ENCODE peak calls at places on chromosomes 3 and 15, in nine cellular contexts. One of them, this sample, is unnamed.

GRCh38 chr3:15498461-15499214 is 22.9 kb downstream of the COLQ start:
- DNase-seq in NT2/D1: no peak
- DNase-seq in lower leg skin: peak; percentile 83
- DNase-seq in astrocyte: no peak
- DNase-seq in GM12891: no peak
- DNase-seq in GM04504: peak; percentile 13
- DNase-seq in AG04450: no peak
- DNase-seq in A549: no peak
- DNase-seq in brain microvascular endothelial cell: no peak
- DNase-seq in this sample: no peak

GRCh38 chr15:37102315-37103021 is 2.1 kb upstream of the MEIS2 start:
- DNase-seq in NT2/D1: no peak
- DNase-seq in lower leg skin: no peak
- DNase-seq in astrocyte: no peak
- DNase-seq in GM12891: no peak
- DNase-seq in GM04504: no peak
- DNase-seq in AG04450: no peak
- DNase-seq in A549: peak; percentile 21
- DNase-seq in brain microvascular endothelial cell: no peak
- DNase-seq in this sample: peak; percentile 53

GRCh38 chr3:122398920-122399319 is 14.9 kb downstream of the FAM162A start:
- DNase-seq in NT2/D1: no peak
- DNase-seq in lower leg skin: no peak
- DNase-seq in astrocyte: no peak
- DNase-seq in GM12891: no peak
- DNase-seq in GM04504: no peak
- DNase-seq in AG04450: no peak
- DNase-seq in A549: no peak
- DNase-seq in brain microvascular endothelial cell: no peak
- DNase-seq in this sample: no peak

GRCh38 chr3:59772416-59773408 is 722.9 kb upstream of the CFAP20DC start:
- DNase-seq in NT2/D1: no peak
- DNase-seq in lower leg skin: no peak
- DNase-seq in astrocyte: no peak
- DNase-seq in GM12891: no peak
- DNase-seq in GM04504: no peak
- DNase-seq in AG04450: no peak
- DNase-seq in A549: no peak
- DNase-seq in brain microvascular endothelial cell: no peak
- DNase-seq in this sample: no peak

GRCh38 chr15:57167821-57168395 is 208.4 kb upstream of the CGNL1 start:
- DNase-seq in NT2/D1: no peak
- DNase-seq in lower leg skin: no peak
- DNase-seq in astrocyte: peak; percentile 40
- DNase-seq in GM12891: no peak
- DNase-seq in GM04504: no peak
- DNase-seq in AG04450: no peak
- DNase-seq in A549: no peak
- DNase-seq in brain microvascular endothelial cell: no peak
- DNase-seq in this sample: no peak

GRCh38 chr3:39934696-39935095 is 125.3 kb downstream of the MYRIP start:
- DNase-seq in NT2/D1: no peak
- DNase-seq in lower leg skin: no peak
- DNase-seq in astrocyte: no peak
- DNase-seq in GM12891: no peak
- DNase-seq in GM04504: no peak
- DNase-seq in AG04450: no peak
- DNase-seq in A549: no peak
- DNase-seq in brain microvascular endothelial cell: no peak
- DNase-seq in this sample: no peak

GRCh38 chr3:42129014-42129953 is 38.1 kb downstream of the TRAK1 start:
- DNase-seq in NT2/D1: no peak
- DNase-seq in lower leg skin: no peak
- DNase-seq in astrocyte: peak; percentile 29
- DNase-seq in GM12891: no peak
- DNase-seq in GM04504: no peak
- DNase-seq in AG04450: no peak
- DNase-seq in A549: peak; percentile 26
- DNase-seq in brain microvascular endothelial cell: peak; percentile 21
- DNase-seq in this sample: peak; percentile 34

GRCh38 chr3:142088522-142088921 is 60.8 kb downstream of the TFDP2 start:
- DNase-seq in NT2/D1: no peak
- DNase-seq in lower leg skin: no peak
- DNase-seq in astrocyte: peak; percentile 18
- DNase-seq in GM12891: no peak
- DNase-seq in GM04504: peak; percentile 9
- DNase-seq in AG04450: no peak
- DNase-seq in A549: no peak
- DNase-seq in brain microvascular endothelial cell: no peak
- DNase-seq in this sample: no peak

GRCh38 chr3:124837730-124838186 is 49.4 kb downstream of the ITGB5 start:
- DNase-seq in NT2/D1: no peak
- DNase-seq in lower leg skin: no peak
- DNase-seq in astrocyte: peak; percentile 81
- DNase-seq in GM12891: no peak
- DNase-seq in GM04504: no peak
- DNase-seq in AG04450: no peak
- DNase-seq in A549: peak; percentile 91
- DNase-seq in brain microvascular endothelial cell: peak; percentile 91
- DNase-seq in this sample: peak; percentile 82

GRCh38 chr3:108589081-108589997 is at the start of the genes CIP2A and DZIP3:
- DNase-seq in NT2/D1: peak; percentile 96
- DNase-seq in lower leg skin: peak; percentile 94
- DNase-seq in astrocyte: peak; percentile 83
- DNase-seq in GM12891: peak; percentile 61
- DNase-seq in GM04504: peak; percentile 85
- DNase-seq in AG04450: peak; percentile 87
- DNase-seq in A549: peak; percentile 82
- DNase-seq in brain microvascular endothelial cell: peak; percentile 91
- DNase-seq in this sample: peak; percentile 95

GRCh38 chr3:38907426-38907825 is 91.4 kb upstream of the SCN10A start:
- DNase-seq in NT2/D1: no peak
- DNase-seq in lower leg skin: no peak
- DNase-seq in astrocyte: no peak
- DNase-seq in GM12891: no peak
- DNase-seq in GM04504: no peak
- DNase-seq in AG04450: no peak
- DNase-seq in A549: no peak
- DNase-seq in brain microvascular endothelial cell: peak; percentile 44
- DNase-seq in this sample: no peak

GRCh38 chr15:20659265-20659664 is 117.7 kb upstream of the GOLGA6L6 start:
- DNase-seq in NT2/D1: no peak
- DNase-seq in lower leg skin: peak; percentile 75
- DNase-seq in astrocyte: no peak
- DNase-seq in GM12891: no peak
- DNase-seq in GM04504: no peak
- DNase-seq in AG04450: no peak
- DNase-seq in A549: no peak
- DNase-seq in brain microvascular endothelial cell: no peak
- DNase-seq in this sample: no peak

GRCh38 chr3:184241447-184242296 is 7.1 kb downstream of the ALG3 start:
- DNase-seq in NT2/D1: no peak
- DNase-seq in lower leg skin: no peak
- DNase-seq in astrocyte: no peak
- DNase-seq in GM12891: no peak
- DNase-seq in GM04504: no peak
- DNase-seq in AG04450: no peak
- DNase-seq in A549: no peak
- DNase-seq in brain microvascular endothelial cell: no peak
- DNase-seq in this sample: peak; percentile 32

GRCh38 chr15:63348392-63348791 is 33.3 kb downstream of the CA12 start:
- DNase-seq in NT2/D1: no peak
- DNase-seq in lower leg skin: peak; percentile 91
- DNase-seq in astrocyte: peak; percentile 49
- DNase-seq in GM12891: no peak
- DNase-seq in GM04504: peak; percentile 52
- DNase-seq in AG04450: no peak
- DNase-seq in A549: no peak
- DNase-seq in brain microvascular endothelial cell: peak; percentile 43
- DNase-seq in this sample: peak; percentile 63

GRCh38 chr3:177679568-177680441 is 482.5 kb upstream of the TBL1XR1 start:
- DNase-seq in NT2/D1: no peak
- DNase-seq in lower leg skin: no peak
- DNase-seq in astrocyte: peak; percentile 88
- DNase-seq in GM12891: no peak
- DNase-seq in GM04504: peak; percentile 24
- DNase-seq in AG04450: no peak
- DNase-seq in A549: no peak
- DNase-seq in brain microvascular endothelial cell: peak; percentile 58
- DNase-seq in this sample: peak; percentile 90

GRCh38 chr3:193347507-193348501 is 30.7 kb downstream of the ATP13A5 start:
- DNase-seq in NT2/D1: no peak
- DNase-seq in lower leg skin: no peak
- DNase-seq in astrocyte: no peak
- DNase-seq in GM12891: no peak
- DNase-seq in GM04504: no peak
- DNase-seq in AG04450: no peak
- DNase-seq in A549: no peak
- DNase-seq in brain microvascular endothelial cell: no peak
- DNase-seq in this sample: no peak

GRCh38 chr3:159787191-159787590 is 201.4 kb upstream of the IL12A start:
- DNase-seq in NT2/D1: no peak
- DNase-seq in lower leg skin: no peak
- DNase-seq in astrocyte: peak; percentile 86
- DNase-seq in GM12891: no peak
- DNase-seq in GM04504: peak; percentile 55
- DNase-seq in AG04450: peak; percentile 67
- DNase-seq in A549: peak; percentile 65
- DNase-seq in brain microvascular endothelial cell: peak; percentile 84
- DNase-seq in this sample: peak; percentile 89

GRCh38 chr3:123870033-123870432 is 14.1 kb downstream of the MYLK start:
- DNase-seq in NT2/D1: no peak
- DNase-seq in lower leg skin: no peak
- DNase-seq in astrocyte: peak; percentile 47
- DNase-seq in GM12891: no peak
- DNase-seq in GM04504: no peak
- DNase-seq in AG04450: no peak
- DNase-seq in A549: no peak
- DNase-seq in brain microvascular endothelial cell: no peak
- DNase-seq in this sample: no peak

GRCh38 chr3:101119535-101119934 is 126.3 kb upstream of the ABI3BP start:
- DNase-seq in NT2/D1: no peak
- DNase-seq in lower leg skin: no peak
- DNase-seq in astrocyte: peak; percentile 63
- DNase-seq in GM12891: no peak
- DNase-seq in GM04504: peak; percentile 32
- DNase-seq in AG04450: peak; percentile 43
- DNase-seq in A549: no peak
- DNase-seq in brain microvascular endothelial cell: peak; percentile 35
- DNase-seq in this sample: peak; percentile 77

This sample was measured in fibroblast of lung.